ENCODE peak calls at places on chromosomes 1 and 21, in eight cellular contexts. D is activated CD4-positive, alpha-beta T cell treated with anti-CD3 and anti-CD28 coated beads, Interleukin-2, amount 50 U/mL, for 1 hour; X is stimulated activated CD4-positive, alpha-beta T cell treated with anti-CD3 and anti-CD28 coated beads, Interleukin-15, amount 100 ng/mL, for 1 hour; T is activated gamma-delta T cell; B is RPMI7951; N is COLO829; L is IMR-90; H is fibroblast of lung. K is an unnamed sample.

GRCh38 chr21:20207335-20207734 is 790.9 kb upstream of the NCAM2 start:
- DNase-seq in D (no peak), X (no peak), T (no peak), B (no peak), N (no peak), L (no peak), H (no peak), K (no peak)

GRCh38 chr1:60970081-60970509 is 112.3 kb upstream of the NFIA start:
- DNase-seq in D (no peak), X (no peak), T (no peak), B (no peak), N (peak), L (peak), H (peak), K (no peak)

GRCh38 chr1:244057474-244058385 is 6.6 kb downstream of the ZBTB18 start:
- DNase-seq in D (no peak), X (no peak), T (no peak), B (no peak), N (no peak), L (no peak), H (peak), K (no peak)

GRCh38 chr1:172928412-172928811 is 122.3 kb downstream of the TNFSF18 start:
- DNase-seq in D (no peak), X (no peak), T (no peak), B (peak), N (no peak), L (peak), H (peak), K (no peak)

GRCh38 chr21:41439245-41439644 is 13.2 kb downstream of the MX1 start:
- DNase-seq in D (no peak), X (no peak), T (no peak), B (no peak), N (no peak), L (peak), H (no peak), K (no peak)

GRCh38 chr1:1758692-1759455 is 19.4 kb downstream of the NADK start:
- DNase-seq in D (no peak), X (no peak), T (no peak), B (no peak), N (no peak), L (no peak), H (no peak), K (no peak)

GRCh38 chr21:22106720-22107410 is 1108.7 kb downstream of the NCAM2 start:
- DNase-seq in D (no peak), X (no peak), T (no peak), B (no peak), N (no peak), L (no peak), H (no peak), K (no peak)

GRCh38 chr21:45407629-45408247 is 2.8 kb downstream of the COL18A1 start:
- DNase-seq in D (no peak), X (no peak), T (no peak), B (no peak), N (no peak), L (no peak), H (no peak), K (no peak)

GRCh38 chr21:35578350-35578782 is 482.0 kb downstream of the SETD4 start:
- DNase-seq in D (no peak), X (no peak), T (no peak), B (peak), N (peak), L (peak), H (peak), K (no peak)

K was measured in esophagus squamous epithelium.